ENCODE peak calls at places on chromosomes 12 and 14, in eight cellular contexts. One of them, this sample, is unnamed.

GRCh38 chr12:27524839-27525238 is 833 bp downstream of the PPFIBP1 start:
- DNase-seq in amniotic stem cell: no peak
- DNase-seq in uterus: no peak
- DNase-seq in GM13976: no peak
- DNase-seq in posterior cingulate gyrus: no peak
- DNase-seq in CD8-positive, alpha-beta memory T cell: no peak
- DNase-seq in NCI-H1092: no peak
- DNase-seq in amygdala: no peak
- DNase-seq in this sample: no peak

GRCh38 chr14:55328317-55328716 is 57.1 kb downstream of the FBXO34 start:
- DNase-seq in amygdala: no peak
- DNase-seq in posterior cingulate gyrus: no peak
- DNase-seq in CD8-positive, alpha-beta memory T cell: no peak
- DNase-seq in uterus: no peak
- DNase-seq in GM13976: no peak
- DNase-seq in NCI-H1092: no peak
- DNase-seq in amniotic stem cell: no peak
- DNase-seq in this sample: no peak

GRCh38 chr12:49706351-49707126 is 666 bp downstream of the FMNL3 start:
- DNase-seq in GM13976: no peak
- DNase-seq in amygdala: no peak
- DNase-seq in CD8-positive, alpha-beta memory T cell: peak; percentile 25
- DNase-seq in amniotic stem cell: no peak
- DNase-seq in posterior cingulate gyrus: peak; percentile 37
- DNase-seq in NCI-H1092: no peak
- DNase-seq in uterus: peak; percentile 41
- DNase-seq in this sample: peak; percentile 31

GRCh38 chr12:57129311-57130288 is 1.3 kb downstream of the LRP1 start:
- DNase-seq in posterior cingulate gyrus: no peak
- DNase-seq in GM13976: no peak
- DNase-seq in uterus: peak; percentile 71
- DNase-seq in NCI-H1092: no peak
- DNase-seq in CD8-positive, alpha-beta memory T cell: no peak
- DNase-seq in amniotic stem cell: no peak
- DNase-seq in amygdala: no peak
- DNase-seq in this sample: no peak

GRCh38 chr14:98203421-98203820 is 1068.6 kb downstream of the BCL11B start:
- DNase-seq in amygdala: no peak
- DNase-seq in posterior cingulate gyrus: no peak
- DNase-seq in GM13976: no peak
- DNase-seq in uterus: no peak
- DNase-seq in NCI-H1092: no peak
- DNase-seq in amniotic stem cell: no peak
- DNase-seq in CD8-positive, alpha-beta memory T cell: peak; percentile 50
- DNase-seq in this sample: no peak

GRCh38 chr12:95838125-95838524 is 20.6 kb upstream of the SNRPF start:
- DNase-seq in GM13976: no peak
- DNase-seq in uterus: no peak
- DNase-seq in amniotic stem cell: no peak
- DNase-seq in amygdala: no peak
- DNase-seq in posterior cingulate gyrus: no peak
- DNase-seq in NCI-H1092: no peak
- DNase-seq in CD8-positive, alpha-beta memory T cell: no peak
- DNase-seq in this sample: peak; percentile 65

GRCh38 chr12:111767362-111768158 is 827 bp downstream of the ALDH2 start:
- DNase-seq in posterior cingulate gyrus: no peak
- DNase-seq in amygdala: no peak
- DNase-seq in CD8-positive, alpha-beta memory T cell: no peak
- DNase-seq in amniotic stem cell: no peak
- DNase-seq in NCI-H1092: no peak
- DNase-seq in GM13976: no peak
- DNase-seq in uterus: no peak
- DNase-seq in this sample: no peak

GRCh38 chr12:16564675-16565074 is 41.3 kb downstream of the LMO3 start:
- DNase-seq in posterior cingulate gyrus: no peak
- DNase-seq in amygdala: no peak
- DNase-seq in amniotic stem cell: no peak
- DNase-seq in uterus: no peak
- DNase-seq in GM13976: no peak
- DNase-seq in CD8-positive, alpha-beta memory T cell: no peak
- DNase-seq in NCI-H1092: no peak
- DNase-seq in this sample: no peak

GRCh38 chr12:89472508-89472907 is 52.1 kb downstream of the GALNT4 start:
- DNase-seq in uterus: no peak
- DNase-seq in posterior cingulate gyrus: no peak
- DNase-seq in amygdala: no peak
- DNase-seq in GM13976: no peak
- DNase-seq in amniotic stem cell: no peak
- DNase-seq in CD8-positive, alpha-beta memory T cell: no peak
- DNase-seq in NCI-H1092: no peak
- DNase-seq in this sample: no peak

GRCh38 chr12:27619308-27619707 is 76.9 kb upstream of the REP15 start:
- DNase-seq in GM13976: no peak
- DNase-seq in CD8-positive, alpha-beta memory T cell: no peak
- DNase-seq in amygdala: no peak
- DNase-seq in posterior cingulate gyrus: no peak
- DNase-seq in NCI-H1092: no peak
- DNase-seq in uterus: no peak
- DNase-seq in amniotic stem cell: peak; percentile 58
- DNase-seq in this sample: no peak

GRCh38 chr14:75794615-75795038 is 133.6 kb downstream of the TTLL5 start:
- DNase-seq in uterus: no peak
- DNase-seq in NCI-H1092: no peak
- DNase-seq in posterior cingulate gyrus: no peak
- DNase-seq in amygdala: no peak
- DNase-seq in GM13976: no peak
- DNase-seq in amniotic stem cell: no peak
- DNase-seq in CD8-positive, alpha-beta memory T cell: no peak
- DNase-seq in this sample: no peak

GRCh38 chr12:41966916-41967315 is 177.8 kb downstream of the GXYLT1 start:
- DNase-seq in CD8-positive, alpha-beta memory T cell: no peak
- DNase-seq in posterior cingulate gyrus: no peak
- DNase-seq in GM13976: no peak
- DNase-seq in uterus: no peak
- DNase-seq in amygdala: no peak
- DNase-seq in amniotic stem cell: no peak
- DNase-seq in NCI-H1092: no peak
- DNase-seq in this sample: no peak

GRCh38 chr12:49917126-49917787 is 13.6 kb upstream of the FAIM2 start:
- DNase-seq in posterior cingulate gyrus: no peak
- DNase-seq in amygdala: no peak
- DNase-seq in amniotic stem cell: no peak
- DNase-seq in uterus: no peak
- DNase-seq in GM13976: no peak
- DNase-seq in CD8-positive, alpha-beta memory T cell: no peak
- DNase-seq in NCI-H1092: no peak
- DNase-seq in this sample: no peak

GRCh38 chr12:24574538-24574937 is 374.4 kb downstream of the BCAT1 start:
- DNase-seq in CD8-positive, alpha-beta memory T cell: no peak
- DNase-seq in amniotic stem cell: no peak
- DNase-seq in GM13976: no peak
- DNase-seq in posterior cingulate gyrus: no peak
- DNase-seq in NCI-H1092: no peak
- DNase-seq in uterus: no peak
- DNase-seq in amygdala: no peak
- DNase-seq in this sample: no peak

GRCh38 chr14:38001501-38001900 is 206.2 kb upstream of the SSTR1 start:
- DNase-seq in GM13976: no peak
- DNase-seq in amniotic stem cell: no peak
- DNase-seq in NCI-H1092: no peak
- DNase-seq in CD8-positive, alpha-beta memory T cell: no peak
- DNase-seq in posterior cingulate gyrus: no peak
- DNase-seq in amygdala: no peak
- DNase-seq in uterus: no peak
- DNase-seq in this sample: no peak

GRCh38 chr12:118830251-118830650 is 151.1 kb upstream of the SRRM4 start:
- DNase-seq in amniotic stem cell: no peak
- DNase-seq in GM13976: no peak
- DNase-seq in CD8-positive, alpha-beta memory T cell: no peak
- DNase-seq in posterior cingulate gyrus: no peak
- DNase-seq in uterus: no peak
- DNase-seq in amygdala: no peak
- DNase-seq in NCI-H1092: no peak
- DNase-seq in this sample: no peak

GRCh38 chr12:30015661-30016060 is 231.9 kb upstream of the TMTC1 start:
- DNase-seq in NCI-H1092: no peak
- DNase-seq in uterus: no peak
- DNase-seq in CD8-positive, alpha-beta memory T cell: no peak
- DNase-seq in amniotic stem cell: no peak
- DNase-seq in GM13976: no peak
- DNase-seq in posterior cingulate gyrus: no peak
- DNase-seq in amygdala: no peak
- DNase-seq in this sample: no peak

GRCh38 chr12:46401703-46402102 is 29.1 kb upstream of the SLC38A2 start:
- DNase-seq in NCI-H1092: no peak
- DNase-seq in posterior cingulate gyrus: no peak
- DNase-seq in amygdala: no peak
- DNase-seq in GM13976: no peak
- DNase-seq in uterus: peak; percentile 73
- DNase-seq in amniotic stem cell: peak; percentile 13
- DNase-seq in CD8-positive, alpha-beta memory T cell: no peak
- DNase-seq in this sample: no peak

GRCh38 chr14:68549057-68549421 is 243.8 kb downstream of the ZFP36L1 start:
- DNase-seq in amygdala: no peak
- DNase-seq in uterus: no peak
- DNase-seq in posterior cingulate gyrus: no peak
- DNase-seq in NCI-H1092: no peak
- DNase-seq in amniotic stem cell: peak; percentile 25
- DNase-seq in GM13976: no peak
- DNase-seq in CD8-positive, alpha-beta memory T cell: no peak
- DNase-seq in this sample: no peak

GRCh38 chr12:127729381-127729780 is 537.6 kb upstream of the TMEM132C start:
- DNase-seq in uterus: no peak
- DNase-seq in posterior cingulate gyrus: no peak
- DNase-seq in NCI-H1092: no peak
- DNase-seq in CD8-positive, alpha-beta memory T cell: no peak
- DNase-seq in amygdala: no peak
- DNase-seq in amniotic stem cell: no peak
- DNase-seq in GM13976: no peak
- DNase-seq in this sample: no peak

GRCh38 chr12:90653051-90653450 is 301.9 kb downstream of the CCER1 start:
- DNase-seq in amniotic stem cell: no peak
- DNase-seq in uterus: no peak
- DNase-seq in GM13976: no peak
- DNase-seq in amygdala: no peak
- DNase-seq in NCI-H1092: no peak
- DNase-seq in posterior cingulate gyrus: no peak
- DNase-seq in CD8-positive, alpha-beta memory T cell: no peak
- DNase-seq in this sample: no peak